ENCODE peak calls at places on chromosomes 5 and 9, in four cellular contexts. O, P, B and A are unnamed samples.
A peak's percentile ranks its signal among the peaks of the same experiment; 100 is the strongest.

GRCh38 chr5:98568336-98568735 is 205.1 kb upstream of the RGMB start:
- DNase-seq in O (no peak), P (no peak), B (no peak), A (no peak)

GRCh38 chr9:116546711-116547581 is 140.2 kb upstream of the TRIM32 start:
- DNase-seq in O (no peak), P (peak; percentile 90), B (no peak), A (peak; percentile 65)

GRCh38 chr9:36967997-36968396 is 66.1 kb downstream of the PAX5 start:
- DNase-seq in O (no peak), P (no peak), B (no peak), A (no peak)

GRCh38 chr9:136928591-136928990 is 15.9 kb downstream of the FBXW5 start:
- DNase-seq in O (no peak), P (no peak), B (no peak), A (no peak)

GRCh38 chr5:95619096-95619495 is 791 bp upstream of the GPR150 start:
- DNase-seq in O (no peak), P (no peak), B (no peak), A (no peak)

GRCh38 chr5:65128226-65128625 is 353.5 kb downstream of the ADAMTS6 start:
- DNase-seq in O (peak; percentile 38), P (no peak), B (no peak), A (no peak)

GRCh38 chr5:134647750-134648424 is 698 bp upstream of the SEC24A start:
- DNase-seq in O (no peak), P (peak; percentile 21), B (peak; percentile 24), A (no peak)

GRCh38 chr5:135392256-135392655 is 6.8 kb downstream of the MACROH2A1 start:
- DNase-seq in O (no peak), P (no peak), B (no peak), A (no peak)

GRCh38 chr9:78325343-78325742 is 28.4 kb downstream of the PSAT1 start:
- DNase-seq in O (no peak), P (no peak), B (peak; percentile 61), A (no peak)

GRCh38 chr5:27318701-27319100 is 280.3 kb upstream of the CDH9 start:
- DNase-seq in O (no peak), P (no peak), B (no peak), A (no peak)

GRCh38 chr9:750264-750967 is 91.1 kb upstream of the DMRT1 start:
- DNase-seq in O (no peak), P (no peak), B (no peak), A (no peak)

GRCh38 chr5:168165221-168165965 is 126.1 kb upstream of the WWC1 start:
- DNase-seq in O (peak; percentile 44), P (no peak), B (no peak), A (no peak)

GRCh38 chr9:136546697-136547481 is 1.0 kb upstream of the NOTCH1 start:
- DNase-seq in O (no peak), P (no peak), B (no peak), A (no peak)

GRCh38 chr5:175859422-175859821 is 12.0 kb upstream of the CPLX2 start:
- DNase-seq in O (no peak), P (no peak), B (no peak), A (no peak)

GRCh38 chr5:107359033-107359915 is 311.5 kb downstream of the EFNA5 start:
- DNase-seq in O (no peak), P (no peak), B (no peak), A (no peak)

GRCh38 chr9:10566853-10567252 is 45.9 kb downstream of the PTPRD start:
- DNase-seq in O (no peak), P (peak; percentile 2), B (no peak), A (no peak)

GRCh38 chr9:112382501-112383364 is 2.8 kb downstream of the HSDL2 start:
- DNase-seq in O (no peak), P (peak; percentile 88), B (no peak), A (no peak)

GRCh38 chr9:129012893-129013448 is 15.2 kb downstream of the SH3GLB2 start:
- DNase-seq in O (no peak), P (no peak), B (no peak), A (no peak)

GRCh38 chr5:16437974-16438373 is 27.6 kb downstream of the ZNF622 start:
- DNase-seq in O (no peak), P (no peak), B (peak; percentile 28), A (peak; percentile 27)

GRCh38 chr5:179137001-179137642 is 76.9 kb downstream of the ZNF354C start:
- DNase-seq in O (no peak), P (no peak), B (no peak), A (no peak)

GRCh38 chr5:9196403-9197224 is 349.3 kb downstream of the SEMA5A start:
- DNase-seq in O (no peak), P (no peak), B (peak; percentile 14), A (no peak)

GRCh38 chr9:133071484-133072150 is 9.8 kb downstream of the CEL start:
- DNase-seq in O (no peak), P (no peak), B (no peak), A (no peak)

GRCh38 chr5:154118385-154118784 is 72.1 kb upstream of the GALNT10 start:
- DNase-seq in O (no peak), P (no peak), B (no peak), A (no peak)

GRCh38 chr5:81097733-81098132 is 135.4 kb upstream of the CKMT2 start:
- DNase-seq in O (no peak), P (no peak), B (no peak), A (no peak)

GRCh38 chr5:159463590-159464321 is 133.5 kb upstream of the IL12B start:
- DNase-seq in O (no peak), P (peak; percentile 89), B (no peak), A (peak; percentile 69)

GRCh38 chr5:97534166-97534565 is 351.1 kb upstream of the RIOK2 start:
- DNase-seq in O (no peak), P (peak; percentile 42), B (peak; percentile 3), A (peak; percentile 56)

GRCh38 chr9:117412006-117412715 is 2.7 kb downstream of the ASTN2 start:
- DNase-seq in O (no peak), P (no peak), B (no peak), A (no peak)

GRCh38 chr9:111483862-111484563 is at the start of gene ECPAS:
- DNase-seq in O (peak; percentile 71), P (peak; percentile 74), B (peak; percentile 87), A (peak; percentile 89)

GRCh38 chr5:118007262-118007661 is 981.1 kb downstream of the DTWD2 start:
- DNase-seq in O (no peak), P (no peak), B (no peak), A (no peak)

GRCh38 chr5:112146323-112146848 is 272.7 kb downstream of the EPB41L4A start:
- DNase-seq in O (no peak), P (no peak), B (no peak), A (no peak)

GRCh38 chr9:108603141-108603540 is 252.6 kb downstream of the ACTL7B start:
- DNase-seq in O (no peak), P (no peak), B (no peak), A (no peak)

GRCh38 chr5:135714126-135714894 is 120.2 kb upstream of the SLC25A48 start:
- DNase-seq in O (no peak), P (no peak), B (no peak), A (no peak)

GRCh38 chr5:140295414-140295813 is 7.5 kb downstream of the PFDN1 start:
- DNase-seq in O (no peak), P (peak; percentile 67), B (no peak), A (no peak)

GRCh38 chr5:135993894-135994514 is 34.8 kb upstream of the TGFBI start:
- DNase-seq in O (no peak), P (peak; percentile 39), B (no peak), A (peak; percentile 78)

GRCh38 chr5:61357745-61358144 is 25.7 kb downstream of the ZSWIM6 start:
- DNase-seq in O (peak; percentile 54), P (peak; percentile 6), B (peak; percentile 11), A (no peak)

GRCh38 chr9:21688108-21689102 is 114.0 kb upstream of the MTAP start:
- DNase-seq in O (no peak), P (no peak), B (no peak), A (peak; percentile 51)

GRCh38 chr9:131082774-131083512 is 13.4 kb upstream of the AIF1L start:
- DNase-seq in O (no peak), P (no peak), B (peak; percentile 64), A (no peak)

GRCh38 chr5:81265101-81265500 is 32.0 kb downstream of the CKMT2 start:
- DNase-seq in O (no peak), P (no peak), B (no peak), A (no peak)

GRCh38 chr9:99211746-99212145 is 10.0 kb downstream of the ALG2 start:
- DNase-seq in O (peak; percentile 29), P (peak; percentile 16), B (no peak), A (no peak)

GRCh38 chr5:54093081-54093492 is 217.3 kb downstream of the ARL15 start:
- DNase-seq in O (no peak), P (no peak), B (no peak), A (no peak)
- TF ChIP-seq HMGXB4 in O (no peak), P (no peak), B (no peak), A (no peak)

GRCh38 chr9:73595036-73595545 is 443.4 kb downstream of the ANXA1 start:
- DNase-seq in O (no peak), P (no peak), B (no peak), A (no peak)
- TF ChIP-seq HMGXB4 in O (no peak), P (no peak), B (no peak), A (no peak)

GRCh38 chr9:15622596-15622995 is 69.8 kb downstream of the CCDC171 start:
- DNase-seq in O (no peak), P (no peak), B (no peak), A (no peak)
- TF ChIP-seq HMGXB4 in O (no peak), P (no peak), B (no peak), A (no peak)

DNA sequence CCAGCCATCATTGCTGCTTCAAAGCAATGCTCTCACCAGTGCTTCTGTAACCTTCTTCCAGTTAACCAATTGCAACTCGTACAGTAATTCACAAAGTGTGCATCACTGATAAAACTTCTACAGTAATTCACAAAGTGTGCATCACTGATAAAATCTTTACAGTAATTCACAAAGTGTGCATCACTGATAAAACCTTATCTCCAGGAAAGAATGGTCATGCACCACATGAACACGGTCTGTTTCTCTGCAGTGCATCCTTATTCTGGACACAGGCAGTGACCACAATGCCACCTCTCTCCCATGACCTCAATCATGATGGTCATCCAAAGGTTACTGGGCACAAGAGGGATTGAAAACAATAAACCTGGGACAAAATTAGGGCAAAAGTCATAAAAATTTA is 153.6 kb downstream of the TSSK1B start:
- DNase-seq in O (no peak), P (no peak), B (no peak), A (no peak)
- TF ChIP-seq HMGXB4 in O (no peak), P (no peak), B (no peak), A (no peak)

DNA sequence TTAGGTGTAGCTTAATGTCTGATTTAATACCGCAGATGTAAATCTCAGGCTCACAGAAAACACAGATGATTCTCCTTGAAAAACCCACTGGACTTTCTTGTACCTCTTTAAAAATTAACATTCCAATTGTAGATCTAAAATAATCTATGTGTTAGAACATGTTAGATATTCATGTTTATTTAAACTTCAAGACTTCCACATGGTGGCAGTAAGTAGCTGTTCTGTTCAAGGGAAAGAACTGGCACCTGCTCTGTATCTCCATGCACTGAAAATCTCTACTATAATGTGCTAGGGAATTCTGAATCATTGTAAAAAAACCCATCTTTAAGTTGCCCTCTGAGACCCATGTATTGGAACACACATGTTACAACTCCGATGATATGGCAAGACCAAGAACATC is 366.9 kb downstream of the DMRTA1 start:
- DNase-seq in O (no peak), P (peak; percentile 2), B (no peak), A (peak; percentile 18)
- TF ChIP-seq HMGXB4 in O (no peak), P (no peak), B (no peak), A (no peak)